ENCODE peak calls at places on chromosome 1, in eight cellular contexts. F, D, E, C, A, J, Y and G are unnamed samples.

GRCh38 chr1:248361111-248361715 is at the start of gene OR2T4:
- DNase-seq in J (no peak), Y (no peak), C (no peak), E (no peak), D (no peak), F (no peak), A (peak), G (no peak)

GRCh38 chr1:3067301-3067670 is 1.7 kb upstream of the PRDM16 start:
- DNase-seq in J (no peak), D (no peak), E (no peak), A (no peak), F (peak), Y (no peak), C (no peak), G (no peak)

GRCh38 chr1:215636258-215636965 is 69.3 kb downstream of the KCTD3 start:
- DNase-seq in A (no peak), J (no peak), F (no peak), Y (peak), E (peak), D (no peak), C (peak), G (no peak)

GRCh38 chr1:84143796-84144565 is at the start of gene PRKACB:
- DNase-seq in E (peak), D (no peak), J (peak), F (peak), C (no peak), A (no peak), Y (peak), G (no peak)

GRCh38 chr1:42419449-42419848 is 36.4 kb downstream of the ZMYND12 start:
- DNase-seq in E (no peak), J (no peak), F (no peak), D (no peak), C (peak), Y (peak), A (no peak), G (peak)

GRCh38 chr1:240599299-240599698 is 12.7 kb downstream of the GREM2 start:
- DNase-seq in C (no peak), D (no peak), A (no peak), Y (no peak), E (no peak), F (no peak), J (no peak), G (no peak)

GRCh38 chr1:8370046-8370881 is 52.4 kb downstream of the SLC45A1 start:
- DNase-seq in C (peak), A (no peak), J (no peak), D (no peak), F (no peak), Y (no peak), E (no peak), G (no peak)

GRCh38 chr1:175067707-175068106 is at the start of gene TNN:
- DNase-seq in J (no peak), A (no peak), D (no peak), F (no peak), E (no peak), Y (no peak), C (no peak), G (no peak)

GRCh38 chr1:14519976-14520375 is 78.5 kb upstream of the KAZN start:
- DNase-seq in D (no peak), E (peak), Y (no peak), A (no peak), C (no peak), J (no peak), F (no peak), G (no peak)

GRCh38 chr1:74772945-74773344 is 40.0 kb downstream of the TYW3 start:
- DNase-seq in Y (peak), D (no peak), E (peak), F (no peak), J (no peak), A (no peak), C (no peak), G (no peak)

GRCh38 chr1:209567788-209568187 is 15.7 kb upstream of the CAMK1G start:
- DNase-seq in E (peak), Y (peak), F (no peak), A (no peak), J (no peak), C (no peak), D (no peak), G (no peak)

GRCh38 chr1:56032276-56032675 is 547.1 kb downstream of the PLPP3 start:
- DNase-seq in C (no peak), D (no peak), E (no peak), F (no peak), J (no peak), Y (no peak), A (no peak), G (no peak)

GRCh38 chr1:33972676-33973395 is 109.0 kb downstream of the HMGB4 start:
- DNase-seq in F (peak), J (no peak), A (peak), C (peak), Y (peak), E (peak), D (no peak), G (peak)